ENCODE peak calls at places on chromosomes 11 and 22, in eight cellular contexts. B is ovary, D is fibroblast of lung, X is GM12865, G is keratinocyte, N is BE2C, L is H9, E is AG09309. H is an unnamed sample.

GRCh38 chr22:21447694-21448402 is 19.3 kb upstream of the TMEM191C start:
- DNase-seq in E (no peak), B (no peak), G (no peak), X (no peak), D (no peak), N (peak), L (peak), H (no peak)

GRCh38 chr11:61922539-61922938 is 5.2 kb upstream of the RAB3IL1 start:
- DNase-seq in D (peak), E (peak), X (no peak), L (no peak), N (peak), B (peak), G (no peak), H (no peak)

GRCh38 chr22:44973829-44974228 is 36.0 kb downstream of the PHF21B start:
- DNase-seq in N (no peak), X (no peak), D (no peak), L (no peak), B (no peak), G (no peak), E (no peak), H (no peak)

GRCh38 chr22:43396934-43397457 is 14.8 kb upstream of the MPPED1 start:
- DNase-seq in L (no peak), D (no peak), N (no peak), B (no peak), G (no peak), E (no peak), X (no peak), H (no peak)

GRCh38 chr22:49789289-49790141 is 38.2 kb downstream of the BRD1 start:
- DNase-seq in E (no peak), X (no peak), L (no peak), G (no peak), N (no peak), B (peak), D (peak), H (no peak)

GRCh38 chr22:48071828-48072227 is 1309.4 kb downstream of the TBC1D22A start:
- DNase-seq in N (no peak), L (no peak), G (no peak), X (peak), B (no peak), E (no peak), D (no peak), H (no peak)

GRCh38 chr11:114058871-114059277 is 637 bp upstream of the ZBTB16 start:
- DNase-seq in L (peak), G (no peak), B (peak), X (no peak), N (no peak), D (no peak), E (no peak), H (no peak)

GRCh38 chr22:25057013-25057881 is 104.7 kb downstream of the KIAA1671 start:
- DNase-seq in N (peak), G (no peak), E (no peak), L (peak), X (peak), B (peak), D (peak), H (no peak)

GRCh38 chr22:38318792-38319773 is 1.9 kb upstream of the CSNK1E start:
- DNase-seq in X (no peak), E (no peak), D (no peak), L (no peak), G (no peak), N (no peak), B (no peak), H (no peak)

GRCh38 chr11:33701831-33702230 is 1.2 kb upstream of the C11orf91 start:
- DNase-seq in L (no peak), G (no peak), N (no peak), B (no peak), X (no peak), D (peak), E (no peak), H (no peak)

GRCh38 chr22:30290679-30291333 is 1.5 kb upstream of the CASTOR1 start:
- DNase-seq in E (no peak), B (peak), X (peak), N (peak), G (peak), D (peak), L (no peak), H (no peak)

GRCh38 chr22:29782061-29782845 is 15.1 kb downstream of the UQCR10 start:
- DNase-seq in L (no peak), G (no peak), X (no peak), D (no peak), B (no peak), E (no peak), N (no peak), H (no peak)

GRCh38 chr11:77182542-77183420 is 54.7 kb downstream of the MYO7A start:
- DNase-seq in E (no peak), X (no peak), N (no peak), B (no peak), D (no peak), G (no peak), L (no peak), H (no peak)

GRCh38 chr11:4891996-4892640 is 10.4 kb downstream of the OR51T1 start:
- DNase-seq in B (no peak), N (no peak), E (no peak), X (no peak), L (no peak), G (no peak), D (peak), H (no peak)
- TF ChIP-seq CTCF in B (no peak), N (no peak), E (no peak), X (no peak), L (no peak), G (peak), D (peak), H (no peak)

GRCh38 chr11:9820260-9820659 is 156.4 kb downstream of the SWAP70 start:
- DNase-seq in D (no peak), L (no peak), B (no peak), N (no peak), E (no peak), X (no peak), G (no peak), H (no peak)

GRCh38 chr11:9823439-9823838 is 159.6 kb downstream of the SWAP70 start:
- DNase-seq in N (no peak), G (no peak), B (no peak), L (no peak), D (no peak), E (no peak), X (no peak), H (no peak)

GRCh38 chr11:9817191-9817590 is 153.3 kb downstream of the SWAP70 start:
- DNase-seq in E (no peak), D (peak), B (no peak), L (no peak), N (no peak), X (no peak), G (no peak), H (no peak)

GRCh38 chr11:9823887-9824385 is 160.1 kb downstream of the SWAP70 start:
- DNase-seq in N (no peak), G (no peak), L (no peak), E (no peak), B (no peak), X (no peak), D (no peak), H (no peak)

GRCh38 chr11:9821008-9821752 is 157.3 kb downstream of the SWAP70 start:
- DNase-seq in X (no peak), D (no peak), B (no peak), N (no peak), G (no peak), E (no peak), L (no peak), H (no peak)
- TF ChIP-seq CTCF in X (no peak), D (no peak), B (no peak), N (no peak), G (no peak), E (no peak), L (no peak), H (no peak)

GRCh38 chr11:36724742-36725387 is 126.8 kb upstream of the RAG2 start:
- DNase-seq in N (no peak), X (peak), B (no peak), E (no peak), D (no peak), G (no peak), L (no peak), H (no peak)
- TF ChIP-seq CTCF in N (no peak), X (no peak), B (no peak), E (no peak), D (no peak), G (no peak), L (no peak), H (no peak)

GRCh38 chr11:19347911-19348310 is 107.2 kb upstream of the E2F8 start:
- DNase-seq in N (no peak), E (no peak), X (no peak), D (no peak), G (no peak), B (no peak), L (no peak), H (no peak)

GRCh38 chr11:19345519-19345847 is 104.7 kb upstream of the E2F8 start:
- DNase-seq in N (no peak), G (no peak), X (no peak), D (no peak), E (no peak), L (peak), B (no peak), H (no peak)

GRCh38 chr11:19349340-19350025 is 108.7 kb upstream of the E2F8 start:
- DNase-seq in N (no peak), L (no peak), D (no peak), G (no peak), B (no peak), X (no peak), E (no peak), H (no peak)

GRCh38 chr11:19344661-19345518 is 104.1 kb upstream of the E2F8 start:
- DNase-seq in D (peak), E (no peak), B (no peak), G (peak), N (peak), L (peak), X (peak), H (no peak)

DNA sequence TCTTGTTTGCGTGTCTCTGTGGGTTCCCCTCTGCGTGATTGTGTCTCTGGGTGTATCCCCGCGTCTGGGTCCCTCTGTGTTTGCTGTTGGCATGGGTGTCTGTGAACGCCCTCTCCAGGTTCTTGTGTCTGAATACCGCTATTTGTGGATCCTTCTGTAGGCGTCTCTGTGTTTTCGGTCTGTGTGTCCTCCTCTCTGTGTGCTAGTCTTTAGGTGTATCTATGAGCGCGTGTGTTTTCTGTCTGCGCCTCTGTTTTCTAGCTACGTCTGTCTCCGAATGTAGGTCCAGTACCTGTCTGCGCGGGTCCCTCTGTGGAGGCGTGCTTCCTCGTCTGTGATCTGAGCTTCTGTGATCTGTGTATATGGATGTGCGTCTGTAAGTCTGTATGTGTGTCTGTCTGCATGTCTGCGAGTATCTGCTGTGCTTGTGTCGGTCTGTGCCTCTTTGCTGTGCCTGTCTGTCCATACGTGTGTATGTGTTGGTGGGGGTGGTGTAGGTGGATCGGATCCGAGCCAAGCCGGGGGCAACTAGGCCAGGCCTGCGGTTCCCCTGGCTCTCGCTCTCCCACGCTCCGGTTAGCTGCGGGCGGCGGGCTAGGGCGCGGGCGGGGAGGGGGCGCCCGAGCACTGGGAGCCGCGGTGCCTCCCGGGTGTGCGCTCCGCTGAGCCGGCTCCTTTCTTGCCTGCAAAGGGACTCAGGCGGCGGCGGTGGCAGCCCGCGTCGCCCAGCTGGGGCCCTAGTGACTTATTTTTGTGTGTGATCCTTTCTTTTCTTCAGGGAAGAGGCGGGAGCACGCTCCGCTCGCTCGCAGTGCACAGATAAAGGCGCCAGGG is 105.3 kb upstream of the E2F8 start:
- DNase-seq in N (no peak), B (no peak), E (no peak), L (no peak), G (no peak), D (peak), X (no peak), H (no peak)
- TF ChIP-seq CTCF in N (no peak), B (no peak), E (no peak), L (peak), G (no peak), D (no peak), X (no peak), H (no peak)

H was measured in CD14-positive monocyte.